ENCODE peak calls at places on chromosomes 11 and 22, in four cellular contexts. M is tibial nerve; A is body of pancreas; Q is CD8-positive, alpha-beta memory T cell. X is an unnamed sample.

GRCh38 chr11:93652161-93652597 is 9.3 kb upstream of the CEP295 start:
- DNase-seq in M (peak; percentile 65), A (peak; percentile 16), Q (no peak), X (peak; percentile 29)

GRCh38 chr11:3609416-3610265 is 32.2 kb downstream of the ART5 start:
- DNase-seq in M (peak; percentile 46), A (no peak), Q (no peak), X (peak; percentile 14)

GRCh38 chr11:72781313-72782080 is 12.3 kb downstream of the STARD10 start:
- DNase-seq in M (no peak), A (peak; percentile 60), Q (peak; percentile 65), X (peak; percentile 69)

GRCh38 chr22:18056161-18056666 is 21.6 kb upstream of the PEX26 start:
- DNase-seq in M (no peak), A (peak; percentile 22), Q (no peak), X (no peak)

GRCh38 chr22:25453557-25453956 is 110.9 kb upstream of the GRK3 start:
- DNase-seq in M (no peak), A (no peak), Q (no peak), X (no peak)

GRCh38 chr11:61695917-61696316 is 15.7 kb downstream of the DAGLA start:
- DNase-seq in M (peak; percentile 54), A (peak; percentile 88), Q (peak; percentile 87), X (peak; percentile 96)

GRCh38 chr11:79328402-79328801 is 112.4 kb downstream of the TENM4 start:
- DNase-seq in M (no peak), A (no peak), Q (no peak), X (no peak)

GRCh38 chr11:62574363-62575057 is 819 bp upstream of the EEF1G start:
- DNase-seq in M (no peak), A (peak; percentile 38), Q (no peak), X (no peak)

GRCh38 chr11:7677071-7677470 is 3.8 kb upstream of the CYB5R2 start:
- DNase-seq in M (no peak), A (no peak), Q (no peak), X (no peak)

GRCh38 chr22:18022851-18023250 is 1.5 kb downstream of the MICAL3 start:
- DNase-seq in M (no peak), A (no peak), Q (no peak), X (no peak)

GRCh38 chr22:35611891-35612576 is 5.1 kb downstream of the MB start:
- DNase-seq in M (no peak), A (no peak), Q (no peak), X (no peak)

GRCh38 chr11:130774703-130775102 is 141.6 kb downstream of the SNX19 start:
- DNase-seq in M (no peak), A (peak; percentile 19), Q (no peak), X (no peak)

GRCh38 chr11:17012712-17013547 is 1.3 kb downstream of the PLEKHA7 start:
- DNase-seq in M (peak; percentile 16), A (peak; percentile 88), Q (no peak), X (no peak)

GRCh38 chr11:85431319-85431718 is 195.8 kb downstream of the DLG2 start:
- DNase-seq in M (no peak), A (no peak), Q (no peak), X (no peak)

GRCh38 chr22:36010090-36010489 is 18.5 kb downstream of the RBFOX2 start:
- DNase-seq in M (no peak), A (peak; percentile 71), Q (no peak), X (no peak)

GRCh38 chr11:126061707-126062678 is 673 bp downstream of the CDON start:
- DNase-seq in M (no peak), A (peak; percentile 39), Q (peak; percentile 14), X (peak; percentile 34)

GRCh38 chr22:39994046-39994565 is 648 bp upstream of the FAM83F start:
- DNase-seq in M (no peak), A (no peak), Q (no peak), X (peak; percentile 90)

GRCh38 chr11:119290894-119291497 is 25.9 kb downstream of the MCAM start:
- DNase-seq in M (no peak), A (no peak), Q (no peak), X (no peak)

GRCh38 chr22:21455334-21456089 is 11.7 kb upstream of the TMEM191C start:
- DNase-seq in M (no peak), A (no peak), Q (no peak), X (no peak)

GRCh38 chr22:37225481-37225880 is 13.2 kb upstream of the SSTR3 start:
- DNase-seq in M (no peak), A (no peak), Q (no peak), X (no peak)

GRCh38 chr11:114281388-114281956 is 14.7 kb upstream of the NNMT start:
- DNase-seq in M (no peak), A (no peak), Q (no peak), X (no peak)

GRCh38 chr22:26681395-26681821 is 24.0 kb downstream of the MIAT start:
- DNase-seq in M (no peak), A (no peak), Q (no peak), X (no peak)

GRCh38 chr22:49119551-49119952 is 708.1 kb downstream of the BRD1 start:
- DNase-seq in M (no peak), A (no peak), Q (no peak), X (no peak)

GRCh38 chr11:74849525-74850391 is 99.1 kb downstream of the XRRA1 start:
- DNase-seq in M (no peak), A (no peak), Q (no peak), X (no peak)

GRCh38 chr22:20818471-20818870 is 40.1 kb downstream of the PI4KA start:
- DNase-seq in M (no peak), A (no peak), Q (no peak), X (no peak)

GRCh38 chr11:70916321-70916720 is 336.1 kb downstream of the SHANK2 start:
- DNase-seq in M (no peak), A (no peak), Q (no peak), X (no peak)

GRCh38 chr11:129894281-129895125 is 875 bp downstream of the NFRKB start:
- DNase-seq in M (no peak), A (no peak), Q (no peak), X (no peak)

GRCh38 chr11:94309757-94310156 is 5.4 kb downstream of the IZUMO1R start:
- DNase-seq in M (no peak), A (no peak), Q (no peak), X (no peak)

GRCh38 chr11:4195909-4196308 is 101.3 kb downstream of the RRM1 start:
- DNase-seq in M (no peak), A (no peak), Q (no peak), X (no peak)

GRCh38 chr11:61827573-61828378 is at the start of gene FADS2:
- DNase-seq in M (peak; percentile 83), A (peak; percentile 71), Q (peak; percentile 46), X (peak; percentile 33)

GRCh38 chr11:126387856-126388255 is 32.4 kb downstream of the ST3GAL4 start:
- DNase-seq in M (no peak), A (no peak), Q (no peak), X (no peak)

GRCh38 chr11:65817312-65817814 is 16.4 kb upstream of the SNX32 start:
- DNase-seq in M (no peak), A (no peak), Q (no peak), X (no peak)

GRCh38 chr22:37016134-37016910 is 2.9 kb downstream of the TST start:
- DNase-seq in M (no peak), A (no peak), Q (no peak), X (no peak)

GRCh38 chr11:16773981-16774710 is 35.7 kb downstream of the C11orf58 start:
- DNase-seq in M (no peak), A (no peak), Q (no peak), X (no peak)

GRCh38 chr11:11400635-11401232 is 47.7 kb upstream of the CSNK2A3 start:
- DNase-seq in M (no peak), A (no peak), Q (no peak), X (no peak)

GRCh38 chr11:12223771-12224536 is 113.6 kb downstream of the MICAL2 start:
- DNase-seq in M (no peak), A (no peak), Q (no peak), X (no peak)

GRCh38 chr11:63683133-63683991 is 2.1 kb downstream of the RTN3 start:
- DNase-seq in M (no peak), A (no peak), Q (no peak), X (no peak)
- H3K27ac ChIP-seq in M (no peak overlapping the region), A (peak overlapping the region; percentile 97), Q (peak overlapping the region; percentile 82), X (no peak overlapping the region)

GRCh38 chr11:86625981-86626380 is 46.4 kb downstream of the ME3 start:
- DNase-seq in M (no peak), A (no peak), Q (no peak), X (no peak)
- H3K27ac ChIP-seq in M (no peak overlapping the region), A (no peak overlapping the region), Q (no peak overlapping the region), X (no peak overlapping the region)

DNA sequence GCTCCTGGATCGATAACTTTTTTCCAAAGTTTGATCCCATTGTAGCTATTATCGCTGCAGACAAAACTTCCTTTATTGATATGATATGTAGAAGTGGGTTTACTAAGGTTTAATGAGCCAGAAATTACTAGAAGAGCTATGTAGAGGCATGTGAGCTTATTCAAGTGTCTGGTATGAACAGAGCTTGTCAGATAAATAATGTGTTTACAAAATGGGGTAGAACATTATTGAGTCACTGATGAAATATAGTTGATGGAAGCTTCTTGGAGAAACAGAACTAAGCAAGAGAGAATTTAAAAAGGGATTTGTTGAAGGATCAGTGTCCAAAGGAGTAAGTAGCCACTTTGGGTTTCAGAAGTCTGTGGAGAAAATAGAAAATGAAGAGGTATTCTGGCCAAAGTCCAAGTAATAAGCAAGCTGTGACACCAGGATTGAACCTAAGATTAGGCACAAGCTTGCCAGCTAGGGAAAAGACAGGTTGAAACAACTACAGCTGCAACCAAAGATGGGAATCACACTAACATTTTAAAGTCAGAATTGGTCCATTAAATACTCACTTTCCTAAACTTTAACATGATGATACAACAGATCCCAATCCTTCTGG is 104.3 kb downstream of the MAML2 start:
- DNase-seq in M (no peak), A (no peak), Q (no peak), X (no peak)
- H3K27ac ChIP-seq in M (no peak overlapping the region), A (peak overlapping the region; percentile 14), Q (no peak overlapping the region), X (no peak overlapping the region)

DNA sequence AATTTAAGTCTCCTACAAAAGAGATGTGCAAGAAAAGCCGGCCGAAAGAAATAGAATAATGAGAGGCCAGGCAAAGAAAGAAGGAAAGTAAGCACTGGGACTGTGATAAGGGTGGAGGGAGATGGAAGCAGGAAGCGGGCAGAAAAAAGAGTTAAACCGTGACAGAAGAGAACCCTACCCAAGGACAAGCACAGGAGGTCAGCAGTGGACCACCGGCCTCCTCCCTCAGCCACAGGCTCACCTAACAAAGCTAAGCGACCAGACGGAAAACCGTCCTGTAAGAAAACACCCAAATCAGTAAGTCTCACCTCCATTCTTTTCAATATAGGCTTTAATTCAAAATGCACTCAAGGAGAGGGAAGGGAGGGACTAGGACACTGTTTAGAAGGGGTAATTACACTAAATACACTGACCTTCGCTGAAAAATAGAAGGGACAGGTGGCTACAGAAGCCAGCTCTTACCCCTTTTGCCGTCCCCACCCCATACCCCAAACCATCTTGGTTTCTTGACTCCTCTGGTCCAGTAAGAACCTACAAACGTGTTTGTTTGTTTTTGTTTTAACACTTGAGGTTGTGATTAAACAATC is 1.9 kb downstream of the FAM181B start:
- DNase-seq in M (no peak), A (no peak), Q (no peak), X (no peak)
- H3K27ac ChIP-seq in M (peak overlapping the region; percentile 60), A (no peak overlapping the region), Q (no peak overlapping the region), X (no peak overlapping the region)

GRCh38 chr11:113034591-113034990 is 73.4 kb downstream of the NCAM1 start:
- DNase-seq in M (no peak), A (no peak), Q (no peak), X (no peak)

GRCh38 chr11:113035708-113036107 is 74.5 kb downstream of the NCAM1 start:
- DNase-seq in M (no peak), A (no peak), Q (no peak), X (no peak)
- H3K27ac ChIP-seq in M (no peak overlapping the region), A (no peak overlapping the region), Q (no peak overlapping the region), X (no peak overlapping the region)

GRCh38 chr11:75872887-75873416 is 57.9 kb downstream of the UVRAG start:
- DNase-seq in M (no peak), A (no peak), Q (no peak), X (no peak)
- H3K27ac ChIP-seq in M (no peak overlapping the region), A (no peak overlapping the region), Q (no peak overlapping the region), X (no peak overlapping the region)